ENCODE peak calls at places on chromosomes 12 and 14, in four cellular contexts. V is hepatocyte, K is astrocyte, M is IMR-90. S is an unnamed sample.

GRCh38 chr14:60252630-60253029 is 3.6 kb downstream of the PPM1A start:
- DNase-seq in V (no peak), K (no peak), M (no peak), S (no peak)

GRCh38 chr14:50347521-50347920 is 35.4 kb downstream of the DMAC2L start:
- DNase-seq in V (peak; percentile 52), K (peak; percentile 55), M (peak; percentile 69), S (peak; percentile 70)

GRCh38 chr14:100534528-100535286 is 52.5 kb downstream of the BEGAIN start:
- DNase-seq in V (no peak), K (no peak), M (no peak), S (no peak)

GRCh38 chr12:127537070-127537469 is 729.9 kb upstream of the TMEM132C start:
- DNase-seq in V (no peak), K (no peak), M (no peak), S (no peak)

GRCh38 chr14:52348279-52348678 is 34.2 kb downstream of the PTGER2 start:
- DNase-seq in V (no peak), K (no peak), M (peak; percentile 50), S (no peak)

GRCh38 chr14:57866199-57866755 is 385 bp upstream of the SLC35F4 start:
- DNase-seq in V (no peak), K (no peak), M (no peak), S (no peak)

GRCh38 chr14:65940056-65940735 is 527.7 kb downstream of the FUT8 start:
- DNase-seq in V (peak; percentile 32), K (no peak), M (no peak), S (peak; percentile 43)

GRCh38 chr12:89098390-89099102 is 253.8 kb downstream of the DUSP6 start:
- DNase-seq in V (peak; percentile 13), K (peak; percentile 12), M (peak; percentile 7), S (no peak)

GRCh38 chr14:57486767-57487379 is 6.8 kb downstream of the CCDC198 start:
- DNase-seq in V (peak; percentile 63), K (peak; percentile 41), M (peak; percentile 41), S (peak; percentile 20)

GRCh38 chr14:101809671-101810514 is 48.4 kb downstream of the PPP2R5C start:
- DNase-seq in V (peak; percentile 93), K (peak; percentile 93), M (peak; percentile 96), S (peak; percentile 74)

GRCh38 chr14:65412881-65413738 is 580 bp downstream of the FUT8 start:
- DNase-seq in V (peak; percentile 89), K (peak; percentile 64), M (peak; percentile 73), S (peak; percentile 54)

GRCh38 chr12:28415755-28416154 is 225.5 kb downstream of the CCDC91 start:
- DNase-seq in V (no peak), K (peak; percentile 93), M (peak; percentile 85), S (peak; percentile 7)

GRCh38 chr12:51788876-51789275 is 59.6 kb downstream of the FIGNL2 start:
- DNase-seq in V (peak; percentile 47), K (peak; percentile 76), M (peak; percentile 80), S (no peak)

GRCh38 chr12:14989790-14990189 is 16.9 kb downstream of the PDE6H start:
- DNase-seq in V (no peak), K (no peak), M (no peak), S (no peak)

GRCh38 chr12:124464062-124464461 is 103.3 kb downstream of the NCOR2 start:
- DNase-seq in V (no peak), K (no peak), M (peak; percentile 23), S (no peak)

GRCh38 chr12:28631831-28632230 is 441.6 kb downstream of the CCDC91 start:
- DNase-seq in V (no peak), K (peak; percentile 4), M (peak; percentile 84), S (no peak)

GRCh38 chr14:80805136-80805535 is 136.4 kb downstream of the CEP128 start:
- DNase-seq in V (no peak), K (peak; percentile 31), M (peak; percentile 83), S (no peak)

GRCh38 chr14:76694106-76694505 is 67.2 kb upstream of the VASH1 start:
- DNase-seq in V (no peak), K (no peak), M (no peak), S (no peak)

GRCh38 chr12:121573949-121574520 is 6.8 kb downstream of the KDM2B start:
- DNase-seq in V (no peak), K (no peak), M (no peak), S (no peak)

GRCh38 chr14:64708148-64709004 is 4.2 kb downstream of the PLEKHG3 start:
- DNase-seq in V (peak; percentile 87), K (peak; percentile 64), M (peak; percentile 44), S (no peak)

GRCh38 chr14:105882626-105883025 is 356.2 kb downstream of the TMEM121 start:
- DNase-seq in V (no peak), K (no peak), M (no peak), S (no peak)

GRCh38 chr14:105883066-105884005 is 357.0 kb downstream of the TMEM121 start:
- DNase-seq in V (no peak), K (no peak), M (no peak), S (no peak)

GRCh38 chr14:105884808-105885281 is 358.5 kb downstream of the TMEM121 start:
- DNase-seq in V (no peak), K (no peak), M (no peak), S (no peak)

GRCh38 chr14:105888151-105888550 is 361.8 kb downstream of the TMEM121 start:
- DNase-seq in V (no peak), K (no peak), M (no peak), S (no peak)

DNA sequence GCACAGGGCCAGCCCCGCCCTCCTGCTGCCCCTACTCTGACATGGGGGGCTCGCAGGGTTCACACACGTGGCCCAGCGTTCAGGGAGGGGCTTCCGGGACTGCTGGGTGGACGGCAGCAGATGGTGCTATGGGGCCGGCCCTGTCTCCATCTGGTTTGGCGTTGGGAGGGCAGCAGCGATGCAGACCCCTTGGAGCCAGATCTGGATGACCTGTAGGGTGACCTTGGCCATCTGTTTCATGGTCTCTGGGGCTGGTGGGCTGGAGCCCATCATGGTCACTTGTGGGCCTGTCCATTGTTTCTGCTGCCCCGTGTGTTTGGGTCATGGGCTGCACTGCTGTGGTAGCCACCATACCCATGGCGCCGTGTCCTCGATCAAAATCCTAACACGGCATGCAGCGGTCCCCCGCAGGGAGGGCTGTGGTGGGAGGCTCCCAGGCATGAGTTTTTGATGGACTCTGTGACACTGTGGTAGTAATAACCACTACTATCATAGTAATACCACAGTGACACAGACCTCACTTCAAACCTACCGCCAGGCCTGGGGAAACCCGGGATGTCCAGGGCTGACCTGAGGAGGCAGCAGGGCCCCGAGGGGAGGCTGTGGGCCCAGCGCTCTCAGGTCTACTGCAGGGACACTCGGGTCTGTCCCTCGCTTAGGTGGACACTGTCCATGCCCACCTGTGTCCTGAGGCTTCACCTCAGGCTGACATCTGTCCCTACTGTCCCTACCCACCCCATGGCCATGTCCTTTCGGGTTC is 359.4 kb downstream of the TMEM121 start:
- DNase-seq in V (no peak), K (no peak), M (no peak), S (no peak)
- H2AFZ ChIP-seq in V (no peak overlapping the region), K (no peak overlapping the region), M (no peak overlapping the region), S (no peak overlapping the region)

GRCh38 chr12:102474438-102475064 is 5.8 kb downstream of the IGF1 start:
- DNase-seq in V (peak; percentile 29), K (peak; percentile 87), M (peak; percentile 62), S (peak; percentile 55)

GRCh38 chr12:102478416-102479098 is 1.8 kb downstream of the IGF1 start:
- DNase-seq in V (peak; percentile 49), K (peak; percentile 32), M (no peak), S (no peak)

GRCh38 chr12:102479099-102479887 is 1.1 kb downstream of the IGF1 start:
- DNase-seq in V (peak; percentile 53), K (peak; percentile 14), M (no peak), S (no peak)

GRCh38 chr12:102470964-102471363 is 9.4 kb downstream of the IGF1 start:
- DNase-seq in V (no peak), K (no peak), M (no peak), S (no peak)

GRCh38 chr12:102475355-102475754 is 5.0 kb downstream of the IGF1 start:
- DNase-seq in V (no peak), K (peak; percentile 26), M (no peak), S (no peak)
- H2AFZ ChIP-seq in V (no peak overlapping the region), K (no peak overlapping the region), M (no peak overlapping the region), S (no peak overlapping the region)

GRCh38 chr14:89386214-89386886 is 30.7 kb downstream of the FOXN3 start:
- DNase-seq in V (no peak), K (peak; percentile 65), M (peak; percentile 22), S (no peak)
- H2AFZ ChIP-seq in V (no peak overlapping the region), K (no peak overlapping the region), M (no peak overlapping the region), S (no peak overlapping the region)

GRCh38 chr12:115455268-115455681 is 771.3 kb upstream of the TBX3 start:
- DNase-seq in V (peak; percentile 80), K (no peak), M (no peak), S (no peak)

GRCh38 chr12:115450710-115451109 is 766.7 kb upstream of the TBX3 start:
- DNase-seq in V (no peak), K (no peak), M (no peak), S (no peak)

GRCh38 chr12:115451151-115451784 is 767.3 kb upstream of the TBX3 start:
- DNase-seq in V (no peak), K (no peak), M (no peak), S (no peak)

GRCh38 chr12:115451785-115452736 is 768.1 kb upstream of the TBX3 start:
- DNase-seq in V (peak; percentile 96), K (no peak), M (peak; percentile 10), S (peak; percentile 49)

GRCh38 chr12:115452751-115453281 is 768.8 kb upstream of the TBX3 start:
- DNase-seq in V (peak; percentile 37), K (no peak), M (no peak), S (no peak)
- H2AFZ ChIP-seq in V (no peak overlapping the region), K (peak overlapping the region; percentile 58), M (peak overlapping the region; percentile 86), S (no peak overlapping the region)

DNA sequence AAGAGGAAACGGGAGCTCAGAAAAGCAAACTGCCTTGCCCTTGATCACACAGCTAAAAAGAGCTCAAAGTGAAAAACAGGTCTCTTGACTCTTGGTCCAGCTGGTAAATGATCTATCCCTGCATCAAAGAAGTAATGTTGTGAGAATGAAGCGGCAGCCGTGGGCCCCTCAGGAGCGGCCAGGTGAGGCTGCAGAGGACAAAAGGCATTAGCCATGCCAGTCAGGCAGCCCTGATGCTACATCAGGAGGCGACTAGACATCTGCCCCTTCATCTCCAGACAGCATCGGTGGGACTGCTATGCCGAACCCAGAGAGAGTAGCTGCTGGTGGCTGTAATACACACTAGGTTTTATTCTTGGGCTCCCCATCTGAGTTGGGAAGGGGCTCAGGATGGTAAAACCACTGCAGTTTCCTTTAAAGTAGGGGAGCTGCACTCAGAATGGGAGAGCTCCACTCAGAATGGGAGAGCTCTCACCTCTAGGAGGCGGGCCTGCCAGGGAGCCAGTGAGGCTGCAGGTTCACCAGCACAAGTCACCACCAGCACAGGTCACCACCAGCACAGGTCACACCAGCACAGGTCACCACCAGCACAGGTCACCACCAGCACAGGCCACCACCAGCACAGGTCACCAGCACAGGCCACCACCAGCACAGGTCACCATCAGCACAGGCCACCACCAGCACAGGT is 120.1 kb downstream of the TSPAN9 start:
- DNase-seq in V (no peak), K (no peak), M (no peak), S (no peak)
- H2AFZ ChIP-seq in V (no peak overlapping the region), K (no peak overlapping the region), M (no peak overlapping the region), S (no peak overlapping the region)

S was measured in K562.